ENCODE peak calls at places on chromosomes 2 and 18, in four cellular contexts. A is non-pigmented ciliary epithelial cell, H is WTC11, S is GM12864. W is an unnamed sample.

GRCh38 chr2:231521443-231521842 is 8.8 kb downstream of the NMUR1 start:
- DNase-seq in A (no peak), H (no peak), S (no peak), W (no peak)

GRCh38 chr2:65845442-65846182 is 413.2 kb upstream of the SPRED2 start:
- DNase-seq in A (no peak), H (no peak), S (no peak), W (no peak)

GRCh38 chr2:197707316-197708213 is 2.4 kb downstream of the MARS2 start:
- DNase-seq in A (peak; percentile 19), H (no peak), S (no peak), W (peak; percentile 25)

GRCh38 chr18:58128286-58129018 is 84.4 kb downstream of the NEDD4L start:
- DNase-seq in A (no peak), H (no peak), S (no peak), W (no peak)

GRCh38 chr2:128408349-128409305 is 90.0 kb upstream of the HS6ST1 start:
- DNase-seq in A (no peak), H (no peak), S (no peak), W (no peak)

GRCh38 chr2:28286678-28287077 is 106.0 kb upstream of the FOSL2 start:
- DNase-seq in A (no peak), H (no peak), S (no peak), W (no peak)

GRCh38 chr2:162926501-162926900 is 87.9 kb upstream of the KCNH7 start:
- DNase-seq in A (peak; percentile 76), H (no peak), S (no peak), W (no peak)

GRCh38 chr18:13267517-13267916 is 49.0 kb downstream of the LDLRAD4 start:
- DNase-seq in A (no peak), H (no peak), S (no peak), W (no peak)

GRCh38 chr2:20652141-20652540 is 1.2 kb upstream of the HS1BP3 start:
- DNase-seq in A (no peak), H (no peak), S (no peak), W (no peak)

GRCh38 chr18:58952871-58953270 is 88.2 kb downstream of the ZNF532 start:
- DNase-seq in A (no peak), H (no peak), S (no peak), W (no peak)

GRCh38 chr2:28355521-28356094 is 37.0 kb upstream of the FOSL2 start:
- DNase-seq in A (no peak), H (no peak), S (no peak), W (no peak)

GRCh38 chr18:45168883-45169585 is 446.2 kb upstream of the SLC14A2 start:
- DNase-seq in A (no peak), H (no peak), S (no peak), W (no peak)

GRCh38 chr2:47321006-47321405 is 82.0 kb upstream of the MSH2 start:
- DNase-seq in A (no peak), H (no peak), S (no peak), W (no peak)

GRCh38 chr18:68298340-68298739 is 416.6 kb downstream of the TMX3 start:
- DNase-seq in A (no peak), H (no peak), S (no peak), W (no peak)

GRCh38 chr2:238077292-238077691 is 16.5 kb downstream of the SCLY start:
- DNase-seq in A (no peak), H (no peak), S (no peak), W (no peak)

GRCh38 chr2:10588911-10589310 is 100.9 kb downstream of the NOL10 start:
- DNase-seq in A (no peak), H (no peak), S (no peak), W (no peak)

GRCh38 chr2:175620035-175620434 is 382.0 kb downstream of the LNPK start:
- DNase-seq in A (no peak), H (no peak), S (no peak), W (no peak)

GRCh38 chr2:3204031-3204430 is 173.6 kb downstream of the EIPR1 start:
- DNase-seq in A (no peak), H (no peak), S (no peak), W (no peak)

GRCh38 chr2:189613650-189614420 is 33.2 kb upstream of the SLC40A1 start:
- DNase-seq in A (no peak), H (no peak), S (no peak), W (no peak)

GRCh38 chr2:18411571-18411970 is 148.9 kb downstream of the RDH14 start:
- DNase-seq in A (no peak), H (no peak), S (no peak), W (no peak)